ENCODE peak calls at places on chromosomes 7 and 10, in five cellular contexts. J, E, X, W and K are unnamed samples. For H3K36me3, the result is how much of the 10 kb centered on the place peaks cover.

GRCh38 chr10:132493756-132494290 is 43.8 kb upstream of the INPP5A start:
- DNase-seq in J (no peak), E (peak), X (no peak), W (no peak), K (no peak)

GRCh38 chr10:132799856-132800255 is 13.9 kb upstream of the NKX6-2 start:
- DNase-seq in J (no peak), E (no peak), X (no peak), W (no peak), K (no peak)

GRCh38 chr10:4661572-4662255 is 164.3 kb upstream of the AKR1E2 start:
- DNase-seq in J (peak), E (peak), X (peak), W (peak), K (peak)

GRCh38 chr10:43960477-43960876 is 311.8 kb upstream of the ZNF32 start:
- DNase-seq in J (no peak), E (no peak), X (no peak), W (no peak), K (no peak)

GRCh38 chr7:17339952-17340351 is 41.5 kb downstream of the AHR start:
- DNase-seq in J (no peak), E (no peak), X (no peak), W (no peak), K (no peak)

GRCh38 chr10:1083581-1083980 is 27.4 kb downstream of the WDR37 start:
- DNase-seq in J (no peak), E (no peak), X (no peak), W (no peak), K (no peak)

GRCh38 chr10:122163182-122164027 is 107.7 kb upstream of the BTBD16 start:
- DNase-seq in J (no peak), E (no peak), X (no peak), W (no peak), K (no peak)

GRCh38 chr7:102197161-102197560 is 89.5 kb upstream of the SH2B2 start:
- DNase-seq in J (no peak), E (no peak), X (no peak), W (no peak), K (no peak)

GRCh38 chr7:157150825-157151412 is 12.2 kb downstream of the UBE3C start:
- DNase-seq in J (no peak), E (no peak), X (no peak), W (no peak), K (no peak)

GRCh38 chr7:4110438-4110837 is 571.7 kb upstream of the FOXK1 start:
- DNase-seq in J (no peak), E (no peak), X (no peak), W (no peak), K (no peak)

GRCh38 chr10:6203331-6204062 is 765 bp downstream of the PFKFB3 start:
- DNase-seq in J (peak), E (no peak), X (peak), W (no peak), K (peak)

GRCh38 chr10:100186813-100187212 is 984 bp upstream of the ERLIN1 start:
- DNase-seq in J (no peak), E (peak), X (no peak), W (no peak), K (no peak)

GRCh38 chr10:100194711-100195110 is 8.9 kb upstream of the ERLIN1 start:
- DNase-seq in J (no peak), E (no peak), X (no peak), W (no peak), K (no peak)

DNA sequence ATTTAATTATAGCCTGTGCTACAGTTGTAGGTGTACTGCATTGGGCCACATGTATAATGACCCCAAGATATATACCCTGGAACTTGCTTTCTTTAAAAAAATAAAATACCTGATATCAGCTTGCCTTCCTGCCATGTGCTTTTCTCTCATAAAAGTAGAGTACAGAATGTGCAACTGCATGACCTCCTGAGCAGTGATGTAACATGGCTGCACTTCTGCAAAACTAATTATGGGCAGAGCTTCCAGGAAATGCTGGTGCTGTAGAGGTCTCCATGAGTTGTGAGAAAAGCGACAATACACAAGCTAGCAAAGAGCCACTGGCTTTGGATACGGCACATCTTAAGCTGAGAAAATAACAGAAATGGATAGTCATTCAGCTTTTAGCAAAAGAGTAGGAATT is 6.5 kb upstream of the ERLIN1 start:
- DNase-seq in J (no peak), E (no peak), X (no peak), W (peak), K (no peak)
- H3K36me3 ChIP-seq in J (under half), E (half or more), X (under half), W (under half), K (under half)

GRCh38 chr10:57715233-57715632 is 552.5 kb downstream of the IPMK start:
- DNase-seq in J (no peak), E (no peak), X (no peak), W (no peak), K (no peak)

GRCh38 chr10:57716884-57717283 is 550.8 kb downstream of the IPMK start:
- DNase-seq in J (no peak), E (no peak), X (no peak), W (no peak), K (no peak)
- TF ChIP-seq CTCF in J (no peak), E (no peak), X (peak), W (no peak), K (no peak)

GRCh38 chr10:92593553-92594046 is 670 bp downstream of the KIF11 start:
- DNase-seq in J (no peak), E (no peak), X (no peak), W (no peak), K (no peak)

GRCh38 chr10:92592761-92593552 is at the start of gene KIF11:
- DNase-seq in J (peak), E (peak), X (peak), W (peak), K (peak)

GRCh38 chr10:92594194-92594593 is 1.3 kb downstream of the KIF11 start:
- DNase-seq in J (no peak), E (no peak), X (no peak), W (no peak), K (no peak)

GRCh38 chr10:92590623-92591549 is 2.0 kb upstream of the KIF11 start:
- DNase-seq in J (no peak), E (no peak), X (peak), W (peak), K (peak)

GRCh38 chr10:92591550-92592140 is 1.3 kb upstream of the KIF11 start:
- DNase-seq in J (peak), E (peak), X (peak), W (peak), K (peak)
- TF ChIP-seq EP300 in J (no peak), E (no peak), X (no peak), W (peak), K (no peak)

GRCh38 chr7:44470628-44471245 is 19.7 kb downstream of the NUDCD3 start:
- DNase-seq in J (no peak), E (no peak), X (no peak), W (no peak), K (no peak)
- H3K36me3 ChIP-seq in J (under half), E (under half), X (under half), W (under half), K (under half)

GRCh38 chr10:84077728-84078127 is 61.6 kb upstream of the GHITM start:
- DNase-seq in J (no peak), E (no peak), X (no peak), W (no peak), K (no peak)

GRCh38 chr10:84076047-84076388 is 63.3 kb upstream of the GHITM start:
- DNase-seq in J (no peak), E (no peak), X (no peak), W (no peak), K (no peak)

GRCh38 chr10:84078771-84079170 is 60.5 kb upstream of the GHITM start:
- DNase-seq in J (no peak), E (no peak), X (no peak), W (no peak), K (no peak)

GRCh38 chr10:84075226-84076046 is 63.9 kb upstream of the GHITM start:
- DNase-seq in J (no peak), E (no peak), X (no peak), W (no peak), K (no peak)

DNA sequence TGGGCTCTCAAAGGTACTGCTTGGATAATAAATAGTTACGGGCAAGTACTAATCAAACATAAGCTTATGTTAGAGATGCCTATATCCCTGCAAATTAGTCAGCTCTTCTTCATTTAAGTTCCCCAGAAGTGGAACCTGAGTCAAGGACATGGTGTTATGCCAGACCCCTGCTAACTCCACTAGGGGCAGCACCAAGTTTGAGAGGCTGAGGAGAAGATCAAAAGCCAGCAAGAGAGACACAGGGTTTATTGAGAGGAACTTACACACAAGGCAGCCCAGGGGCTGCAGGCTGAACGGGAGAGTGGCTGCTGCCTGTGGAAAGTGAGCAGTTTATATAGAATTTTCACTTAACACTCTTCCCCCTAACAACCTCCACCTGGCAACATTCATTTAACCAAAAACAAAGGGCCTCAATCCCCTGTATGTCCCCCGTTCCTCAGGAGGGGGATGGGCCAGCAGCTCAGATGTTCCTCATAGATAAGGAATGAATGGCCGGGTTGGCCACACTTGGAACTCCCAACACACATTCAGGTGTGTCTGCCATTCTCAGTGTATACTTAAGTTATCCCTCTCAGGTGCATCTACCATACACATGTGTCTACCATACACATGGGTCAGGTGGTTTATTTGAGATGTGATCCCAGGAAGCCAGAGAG is 62.6 kb upstream of the GHITM start:
- DNase-seq in J (no peak), E (no peak), X (no peak), W (no peak), K (no peak)
- TF ChIP-seq CTCF in J (no peak), E (no peak), X (peak), W (no peak), K (no peak)

DNA sequence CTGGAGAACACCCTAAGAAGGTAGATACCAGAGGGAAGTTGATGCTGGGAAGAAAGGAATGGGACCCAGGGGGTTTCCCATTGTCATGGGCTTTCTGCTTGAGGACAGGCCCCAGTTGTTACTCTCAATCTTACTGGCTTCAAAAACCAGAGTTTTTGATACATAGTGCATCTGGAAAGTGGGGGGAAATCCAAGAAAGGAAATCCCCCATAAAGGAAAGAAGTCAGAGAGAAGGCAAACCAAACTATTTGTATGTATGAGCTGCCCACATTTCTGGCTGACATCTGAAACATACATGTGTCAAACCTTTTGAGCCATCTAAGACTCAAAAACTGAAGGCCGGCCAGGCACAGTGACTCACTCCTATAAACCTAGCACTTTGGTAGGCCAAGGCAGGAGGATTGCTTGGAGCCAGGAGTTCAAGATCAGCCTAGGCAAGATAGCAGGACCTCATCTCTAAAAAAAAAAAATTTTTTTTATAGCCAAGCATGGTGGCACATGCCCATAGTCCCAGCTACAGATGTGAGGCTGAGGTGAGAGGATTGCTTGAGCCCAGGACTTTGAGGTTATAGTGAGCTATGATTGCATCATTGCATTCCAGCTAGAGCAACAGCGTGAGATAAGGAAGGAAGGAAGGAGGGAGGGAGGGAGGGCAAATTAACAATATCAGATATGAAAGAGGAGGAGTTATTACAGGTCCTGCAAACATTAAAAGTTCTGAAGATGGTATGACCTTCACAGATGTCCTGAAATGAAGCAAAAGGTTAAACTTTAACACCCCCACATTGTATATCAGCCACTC is 6.7 kb upstream of the COA1 start:
- DNase-seq in J (no peak), E (no peak), X (no peak), W (no peak), K (no peak)
- TF ChIP-seq EP300 in J (no peak), E (no peak), X (no peak), W (no peak), K (no peak)